ENCODE peak calls at places on chromosomes 3 and 15, in ten cellular contexts. W, U, G, D, B, K, J, E, C and I are unnamed samples. For H3K4me1, the result is how much of the 10 kb centered on the place peaks cover.

GRCh38 chr3:111794701-111795100 is 64.4 kb upstream of the PHLDB2 start:
- DNase-seq in W (no peak), U (no peak), G (no peak), D (no peak), B (no peak), K (no peak), J (no peak), E (no peak), C (no peak), I (no peak)

GRCh38 chr3:99419111-99419510 is 219.3 kb upstream of the COL8A1 start:
- DNase-seq in W (no peak), U (no peak), G (no peak), D (no peak), B (no peak), K (no peak), J (no peak), E (no peak), C (no peak), I (no peak)

GRCh38 chr3:112640864-112641751 is at the start of gene CCDC80:
- DNase-seq in W (peak), U (no peak), G (no peak), D (no peak), B (no peak), K (no peak), J (peak), E (no peak), C (no peak), I (no peak)

GRCh38 chr3:50316657-50317242 is 5.8 kb downstream of the HYAL2 start:
- DNase-seq in W (peak), U (peak), G (no peak), D (no peak), B (peak), K (no peak), J (peak), E (no peak), C (no peak), I (no peak)

GRCh38 chr3:129404610-129405009 is 23.8 kb downstream of the EFCAB12 start:
- DNase-seq in W (no peak), U (no peak), G (no peak), D (no peak), B (no peak), K (no peak), J (no peak), E (no peak), C (no peak), I (no peak)

GRCh38 chr3:47283596-47284364 is 1.0 kb downstream of the KLHL18 start:
- DNase-seq in W (peak), U (peak), G (peak), D (no peak), B (no peak), K (no peak), J (no peak), E (no peak), C (no peak), I (no peak)

GRCh38 chr3:81214626-81215025 is 546.8 kb downstream of the GBE1 start:
- DNase-seq in W (no peak), U (no peak), G (no peak), D (no peak), B (no peak), K (no peak), J (peak), E (no peak), C (no peak), I (no peak)

GRCh38 chr3:37662708-37663107 is 199.0 kb upstream of the CTDSPL start:
- DNase-seq in W (no peak), U (no peak), G (no peak), D (peak), B (no peak), K (no peak), J (no peak), E (no peak), C (no peak), I (no peak)

GRCh38 chr3:100682056-100682853 is 27.0 kb upstream of the TFG start:
- DNase-seq in W (no peak), U (no peak), G (peak), D (no peak), B (no peak), K (no peak), J (no peak), E (peak), C (no peak), I (no peak)

GRCh38 chr3:136343873-136344281 is 93.7 kb downstream of the PCCB start:
- DNase-seq in W (peak), U (no peak), G (peak), D (peak), B (peak), K (peak), J (peak), E (peak), C (peak), I (peak)

GRCh38 chr3:29348311-29348710 is 67.4 kb downstream of the RBMS3 start:
- DNase-seq in W (no peak), U (no peak), G (no peak), D (no peak), B (no peak), K (no peak), J (no peak), E (no peak), C (no peak), I (no peak)

GRCh38 chr3:159674583-159674982 is 314.1 kb upstream of the IL12A start:
- DNase-seq in W (no peak), U (no peak), G (no peak), D (peak), B (no peak), K (no peak), J (no peak), E (no peak), C (no peak), I (no peak)

GRCh38 chr3:18597919-18598318 is 172.8 kb upstream of the SATB1 start:
- DNase-seq in W (no peak), U (no peak), G (no peak), D (no peak), B (no peak), K (no peak), J (no peak), E (no peak), C (no peak), I (no peak)

GRCh38 chr3:111534701-111535100 is 7.3 kb upstream of the CD96 start:
- DNase-seq in W (no peak), U (no peak), G (no peak), D (no peak), B (no peak), K (no peak), J (peak), E (no peak), C (no peak), I (no peak)

GRCh38 chr3:195240939-195241338 is 30.0 kb downstream of the XXYLT1 start:
- DNase-seq in W (no peak), U (peak), G (no peak), D (peak), B (no peak), K (no peak), J (no peak), E (no peak), C (peak), I (peak)

GRCh38 chr3:23826382-23827061 is 20.8 kb downstream of the UBE2E1 start:
- DNase-seq in W (no peak), U (no peak), G (peak), D (no peak), B (no peak), K (no peak), J (no peak), E (no peak), C (peak), I (no peak)
- H3K4me1 ChIP-seq in W (under half), U (under half), G (half or more), D (half or more), B (half or more), K (under half), J (under half), E (half or more), C (half or more), I (under half)

GRCh38 chr3:11661827-11662226 is 18.1 kb upstream of the VGLL4 start:
- DNase-seq in W (no peak), U (no peak), G (no peak), D (no peak), B (no peak), K (no peak), J (peak), E (no peak), C (no peak), I (no peak)

GRCh38 chr3:11660242-11660641 is 16.5 kb upstream of the VGLL4 start:
- DNase-seq in W (no peak), U (no peak), G (no peak), D (no peak), B (peak), K (no peak), J (no peak), E (no peak), C (no peak), I (no peak)

GRCh38 chr3:11665331-11665730 is 21.6 kb upstream of the VGLL4 start:
- DNase-seq in W (no peak), U (no peak), G (no peak), D (no peak), B (no peak), K (no peak), J (no peak), E (no peak), C (no peak), I (no peak)

GRCh38 chr3:11661052-11661656 is 17.4 kb upstream of the VGLL4 start:
- DNase-seq in W (peak), U (no peak), G (no peak), D (no peak), B (no peak), K (no peak), J (no peak), E (no peak), C (no peak), I (no peak)

GRCh38 chr3:11662392-11662990 is 18.8 kb upstream of the VGLL4 start:
- DNase-seq in W (no peak), U (no peak), G (no peak), D (no peak), B (no peak), K (no peak), J (no peak), E (no peak), C (no peak), I (no peak)
- TF ChIP-seq CTCF in W (peak), U (no peak), G (no peak), D (no peak), B (no peak), K (peak), J (peak), E (peak), C (peak), I (no peak)

DNA sequence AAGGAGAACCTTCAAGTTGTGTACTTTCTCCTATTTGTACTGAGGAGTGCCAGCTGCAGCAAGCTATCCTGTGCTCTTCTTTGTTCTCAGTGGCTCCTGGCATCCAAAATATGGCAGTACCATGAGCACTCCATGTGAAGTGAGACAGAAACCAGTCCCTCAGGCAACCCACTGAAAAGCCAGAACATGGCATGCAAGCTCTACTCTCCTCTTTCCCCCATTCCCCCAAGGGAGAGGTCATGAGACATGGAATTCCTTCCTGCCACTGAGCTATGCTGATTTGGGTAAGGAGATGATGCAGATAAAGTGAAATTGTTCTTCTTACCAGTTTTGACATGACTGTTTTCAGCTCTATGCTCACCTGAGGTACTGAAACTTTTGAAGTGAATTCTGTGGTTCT is 22.7 kb upstream of the CEP152 start:
- DNase-seq in W (no peak), U (no peak), G (no peak), D (no peak), B (no peak), K (no peak), J (no peak), E (no peak), C (no peak), I (no peak)
- H3K4me3 ChIP-seq in W (no peak), U (no peak), G (no peak), D (no peak), B (no peak), K (no peak), J (no peak), E (no peak), C (no peak), I (no peak)

GRCh38 chr15:70486451-70487379 is 276.6 kb downstream of the UACA start:
- DNase-seq in W (peak), U (peak), G (peak), D (no peak), B (no peak), K (no peak), J (peak), E (no peak), C (peak), I (no peak)

GRCh38 chr15:70484993-70485392 is 278.4 kb downstream of the UACA start:
- DNase-seq in W (no peak), U (no peak), G (no peak), D (no peak), B (no peak), K (no peak), J (no peak), E (no peak), C (no peak), I (no peak)

GRCh38 chr15:70487380-70487725 is 276.0 kb downstream of the UACA start:
- DNase-seq in W (no peak), U (no peak), G (no peak), D (no peak), B (no peak), K (no peak), J (no peak), E (no peak), C (peak), I (no peak)

GRCh38 chr15:70488002-70488605 is 275.3 kb downstream of the UACA start:
- DNase-seq in W (peak), U (peak), G (peak), D (no peak), B (peak), K (no peak), J (peak), E (peak), C (peak), I (peak)

DNA sequence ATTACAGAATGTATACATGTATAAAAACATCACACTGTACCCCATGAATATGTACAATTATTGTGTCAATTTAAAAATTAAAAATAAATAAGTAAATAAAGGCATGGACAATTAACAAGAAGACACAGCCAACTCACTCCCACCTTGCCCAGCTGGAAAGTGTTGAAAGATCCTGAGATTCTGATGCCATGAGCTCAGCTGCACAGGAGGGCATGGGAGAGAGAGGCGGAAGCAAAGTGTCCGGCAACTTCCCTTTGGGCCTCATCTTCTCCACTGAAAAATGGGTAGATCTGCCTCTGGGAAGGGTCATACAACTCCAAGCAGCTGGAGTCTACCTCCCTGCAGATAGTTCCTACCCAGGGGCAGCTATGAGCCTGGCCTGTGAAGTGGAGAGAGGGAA is 277.3 kb downstream of the UACA start:
- DNase-seq in W (no peak), U (no peak), G (no peak), D (no peak), B (no peak), K (no peak), J (no peak), E (no peak), C (no peak), I (no peak)
- H3K4me1 ChIP-seq in W (under half), U (under half), G (under half), D (under half), B (under half), K (under half), J (under half), E (under half), C (under half), I (under half)

GRCh38 chr15:64740361-64741170 is 34.8 kb downstream of the RBPMS2 start:
- DNase-seq in W (peak), U (no peak), G (peak), D (no peak), B (no peak), K (no peak), J (peak), E (peak), C (peak), I (peak)
- TF ChIP-seq CTCF in W (no peak), U (no peak), G (no peak), D (peak), B (no peak), K (no peak), J (peak), E (peak), C (peak), I (no peak)